ENCODE peak calls at places on chromosomes 1 and 21, in five cellular contexts. One of them, this sample, is unnamed.
A peak's percentile ranks its signal among the peaks of the same experiment; 100 is the strongest.

GRCh38 chr21:37224861-37225260 is 42.3 kb downstream of the VPS26C start:
- DNase-seq in posterior cingulate gyrus: no peak
- DNase-seq in HEK293T: no peak
- DNase-seq in AG04450: no peak
- DNase-seq in substantia nigra: no peak
- DNase-seq in this sample: no peak

GRCh38 chr1:65059930-65060538 is 88.0 kb upstream of the AK4 start:
- DNase-seq in HEK293T: peak; percentile 56
- DNase-seq in AG04450: no peak
- DNase-seq in posterior cingulate gyrus: no peak
- DNase-seq in substantia nigra: no peak
- DNase-seq in this sample: no peak

GRCh38 chr1:157347508-157347907 is 204.8 kb downstream of the FCRL5 start:
- DNase-seq in substantia nigra: no peak
- DNase-seq in AG04450: no peak
- DNase-seq in posterior cingulate gyrus: no peak
- DNase-seq in HEK293T: no peak
- DNase-seq in this sample: no peak

GRCh38 chr21:43312751-43313169 is 114.2 kb downstream of the SIK1 start:
- DNase-seq in AG04450: no peak
- DNase-seq in posterior cingulate gyrus: no peak
- DNase-seq in HEK293T: no peak
- DNase-seq in substantia nigra: no peak
- DNase-seq in this sample: no peak

GRCh38 chr1:209349372-209350324 is 233.9 kb upstream of the CAMK1G start:
- DNase-seq in posterior cingulate gyrus: no peak
- DNase-seq in HEK293T: no peak
- DNase-seq in AG04450: no peak
- DNase-seq in substantia nigra: no peak
- DNase-seq in this sample: no peak

GRCh38 chr1:14128096-14128495 is 428.1 kb downstream of the PRDM2 start:
- DNase-seq in HEK293T: no peak
- DNase-seq in AG04450: no peak
- DNase-seq in substantia nigra: no peak
- DNase-seq in posterior cingulate gyrus: no peak
- DNase-seq in this sample: no peak

GRCh38 chr1:224160171-224160682 is 22.8 kb upstream of the DEGS1 start:
- DNase-seq in posterior cingulate gyrus: no peak
- DNase-seq in AG04450: no peak
- DNase-seq in substantia nigra: no peak
- DNase-seq in HEK293T: no peak
- DNase-seq in this sample: no peak

GRCh38 chr1:236560213-236560771 is 36.5 kb downstream of the LGALS8 start:
- DNase-seq in HEK293T: no peak
- DNase-seq in posterior cingulate gyrus: no peak
- DNase-seq in AG04450: no peak
- DNase-seq in substantia nigra: no peak
- DNase-seq in this sample: no peak

GRCh38 chr1:246827396-246827795 is 103.2 kb downstream of the SCCPDH start:
- DNase-seq in HEK293T: no peak
- DNase-seq in AG04450: no peak
- DNase-seq in substantia nigra: no peak
- DNase-seq in posterior cingulate gyrus: no peak
- DNase-seq in this sample: no peak

GRCh38 chr1:98181041-98181764 is 260.4 kb upstream of the DPYD start:
- DNase-seq in AG04450: no peak
- DNase-seq in HEK293T: no peak
- DNase-seq in substantia nigra: no peak
- DNase-seq in posterior cingulate gyrus: no peak
- DNase-seq in this sample: no peak

GRCh38 chr1:108560143-108560429 is 186 bp downstream of the EEIG2 start:
- DNase-seq in AG04450: no peak
- DNase-seq in HEK293T: no peak
- DNase-seq in substantia nigra: no peak
- DNase-seq in posterior cingulate gyrus: no peak
- DNase-seq in this sample: no peak